ENCODE peak calls at places on chromosomes 6 and 20, in ten cellular contexts. I, Q, P, M, N, X, W, Y, B and E are unnamed samples.

GRCh38 chr6:144332177-144332576 is 47.0 kb downstream of the UTRN start:
- DNase-seq in I (no peak), Q (no peak), P (no peak), M (no peak), N (no peak), X (no peak), W (no peak), Y (no peak), B (no peak), E (no peak)

GRCh38 chr20:1332749-1333300 is 3.9 kb upstream of the SDCBP2 start:
- DNase-seq in I (no peak), Q (no peak), P (no peak), M (no peak), N (no peak), X (no peak), W (no peak), Y (no peak), B (no peak), E (no peak)

GRCh38 chr20:19992996-19993908 is 23.9 kb upstream of the NAA20 start:
- DNase-seq in I (peak; percentile 65), Q (peak; percentile 93), P (peak; percentile 89), M (peak; percentile 91), N (no peak), X (peak; percentile 91), W (no peak), Y (peak; percentile 94), B (no peak), E (peak; percentile 94)

GRCh38 chr6:36766649-36766945 is 69.0 kb downstream of the RAB44 start:
- DNase-seq in I (no peak), Q (no peak), P (no peak), M (no peak), N (no peak), X (no peak), W (no peak), Y (no peak), B (no peak), E (no peak)

GRCh38 chr6:158008894-158009891 is 27.5 kb downstream of the SYNJ2 start:
- DNase-seq in I (no peak), Q (peak; percentile 88), P (peak; percentile 89), M (peak; percentile 75), N (no peak), X (peak; percentile 90), W (peak; percentile 45), Y (peak; percentile 87), B (peak; percentile 60), E (peak; percentile 77)

GRCh38 chr6:108175592-108176279 is 9.9 kb downstream of the NR2E1 start:
- DNase-seq in I (no peak), Q (no peak), P (no peak), M (no peak), N (no peak), X (no peak), W (peak; percentile 21), Y (no peak), B (no peak), E (no peak)

GRCh38 chr6:48610846-48611245 is 499.8 kb upstream of the PTCHD4 start:
- DNase-seq in I (no peak), Q (no peak), P (peak; percentile 20), M (peak; percentile 18), N (no peak), X (peak; percentile 9), W (no peak), Y (no peak), B (no peak), E (no peak)

GRCh38 chr6:1494671-1495070 is 105.3 kb downstream of the FOXF2 start:
- DNase-seq in I (no peak), Q (no peak), P (no peak), M (no peak), N (no peak), X (no peak), W (no peak), Y (no peak), B (no peak), E (no peak)

GRCh38 chr6:113350521-113350920 is 506.6 kb upstream of the MARCKS start:
- DNase-seq in I (no peak), Q (no peak), P (peak; percentile 34), M (peak; percentile 40), N (no peak), X (peak; percentile 77), W (no peak), Y (peak; percentile 86), B (no peak), E (no peak)

GRCh38 chr6:45491048-45491447 is 113.3 kb upstream of the SUPT3H start:
- DNase-seq in I (no peak), Q (no peak), P (no peak), M (peak; percentile 68), N (no peak), X (no peak), W (no peak), Y (no peak), B (no peak), E (no peak)

GRCh38 chr20:5996765-5997164 is 46.3 kb downstream of the MCM8 start:
- DNase-seq in I (no peak), Q (no peak), P (no peak), M (no peak), N (no peak), X (no peak), W (peak; percentile 63), Y (no peak), B (no peak), E (no peak)

GRCh38 chr20:3209946-3210317 is 634 bp downstream of the ITPA start:
- DNase-seq in I (no peak), Q (no peak), P (peak; percentile 13), M (peak; percentile 18), N (no peak), X (peak; percentile 53), W (peak; percentile 16), Y (peak; percentile 24), B (no peak), E (peak; percentile 17)

GRCh38 chr20:58511364-58511763 is 3.8 kb downstream of the APCDD1L start:
- DNase-seq in I (peak; percentile 47), Q (no peak), P (peak; percentile 88), M (peak; percentile 83), N (no peak), X (peak; percentile 67), W (no peak), Y (peak; percentile 82), B (no peak), E (peak; percentile 53)

GRCh38 chr20:16806886-16807285 is 58.7 kb downstream of the OTOR start:
- DNase-seq in I (no peak), Q (no peak), P (no peak), M (peak; percentile 39), N (no peak), X (peak; percentile 6), W (no peak), Y (no peak), B (no peak), E (no peak)

DNA sequence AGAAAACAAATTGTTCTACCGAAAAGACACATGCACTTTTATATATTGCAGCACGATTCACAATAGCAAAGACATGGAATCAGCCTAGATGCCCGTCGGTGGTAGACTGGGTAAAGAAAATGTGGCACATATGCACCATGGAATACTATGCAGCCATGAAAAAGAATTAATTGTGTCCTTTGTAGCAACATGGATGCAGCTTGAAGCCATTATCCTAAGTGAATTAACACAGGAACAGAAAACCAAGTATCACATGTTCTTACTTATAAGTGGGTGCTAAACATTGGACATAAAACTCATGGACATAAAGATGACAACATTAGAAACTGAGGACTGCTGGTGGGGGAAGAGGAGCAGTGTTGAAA is 32.4 kb downstream of the RALGAPB start:
- DNase-seq in I (no peak), Q (no peak), P (no peak), M (no peak), N (no peak), X (no peak), W (no peak), Y (no peak), B (no peak), E (no peak)
- TF ChIP-seq CTCF in I (no peak), Q (no peak), P (no peak), M (no peak), N (no peak), X (no peak), W (no peak), Y (no peak), B (no peak), E (no peak)

DNA sequence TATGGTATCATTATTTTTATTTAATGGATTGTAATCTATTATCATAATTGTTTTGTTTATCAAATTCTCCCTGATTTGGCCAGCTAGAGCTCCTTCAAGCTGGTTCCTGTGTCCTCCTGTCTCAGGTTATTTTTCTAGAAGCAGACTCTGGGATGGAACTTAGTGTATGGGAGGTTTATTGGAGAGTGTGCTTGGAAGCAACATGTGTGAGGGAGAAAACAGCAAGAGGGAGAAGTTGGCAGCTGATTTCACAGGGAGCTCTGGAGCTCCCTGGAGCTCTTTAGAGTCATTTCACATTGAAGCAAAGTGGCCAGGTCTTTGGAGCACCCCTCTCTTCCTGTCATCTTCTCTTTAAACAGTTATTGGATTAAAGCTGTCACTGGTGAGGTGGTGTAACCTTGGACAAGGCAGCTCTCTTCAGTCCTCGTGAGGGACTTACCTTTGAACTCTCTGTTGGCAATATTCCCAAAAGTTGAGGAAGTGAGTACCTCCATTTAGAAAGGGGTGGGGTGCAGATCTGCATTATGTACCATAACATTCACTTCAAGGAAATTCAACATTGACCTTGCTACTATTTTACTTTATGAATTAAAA is 103.6 kb downstream of the PHF3 start:
- DNase-seq in I (no peak), Q (no peak), P (no peak), M (no peak), N (no peak), X (no peak), W (no peak), Y (no peak), B (no peak), E (no peak)
- TF ChIP-seq CTCF in I (no peak), Q (no peak), P (no peak), M (no peak), N (no peak), X (no peak), W (no peak), Y (no peak), B (no peak), E (no peak)

DNA sequence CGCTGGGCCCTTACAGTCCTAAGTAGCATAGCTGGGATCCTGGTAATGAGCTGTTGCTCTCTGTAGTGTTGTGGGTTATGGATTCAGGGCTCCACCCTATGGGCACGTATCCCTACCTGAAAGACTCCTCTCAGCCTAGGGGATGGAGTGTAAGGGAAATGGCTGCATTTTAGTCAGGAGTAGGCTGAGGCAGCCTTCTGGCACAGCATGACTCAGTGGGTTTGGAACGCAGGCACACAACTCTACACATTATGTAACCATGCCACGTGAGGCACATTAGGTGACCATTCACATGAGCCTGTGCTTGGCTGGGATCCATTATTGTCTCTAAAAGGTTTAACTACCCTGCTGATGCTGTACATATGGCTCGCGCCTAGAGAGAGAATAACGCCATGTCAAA is 27.8 kb downstream of the HDDC2 start:
- DNase-seq in I (no peak), Q (peak; percentile 21), P (peak; percentile 53), M (peak; percentile 24), N (peak; percentile 40), X (peak; percentile 36), W (no peak), Y (no peak), B (no peak), E (no peak)
- TF ChIP-seq CTCF in I (no peak), Q (no peak), P (no peak), M (no peak), N (peak; percentile 3), X (no peak), W (no peak), Y (no peak), B (no peak), E (no peak)

DNA sequence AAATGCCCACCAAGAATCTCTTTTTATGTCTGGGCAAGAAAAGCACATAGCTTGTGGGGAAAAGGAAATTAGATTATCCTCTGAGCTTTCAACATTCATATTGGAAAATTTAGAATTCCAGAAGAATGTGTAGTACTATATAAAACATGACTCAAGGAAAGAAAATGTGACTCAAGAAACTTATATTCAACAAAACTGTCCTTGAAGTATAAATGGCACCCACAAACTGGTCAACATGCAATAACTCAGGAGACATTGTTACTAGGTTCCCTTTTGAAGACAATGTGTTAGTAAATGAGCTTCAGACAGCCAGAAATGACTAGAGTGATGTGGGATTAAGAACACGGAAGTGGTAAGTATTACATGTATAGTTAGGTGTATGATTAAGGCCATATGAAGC is 26.1 kb upstream of the TINAG start:
- DNase-seq in I (peak; percentile 50), Q (peak; percentile 99), P (peak; percentile 20), M (peak; percentile 89), N (no peak), X (peak; percentile 92), W (no peak), Y (peak; percentile 97), B (no peak), E (peak; percentile 92)
- TF ChIP-seq CTCF in I (no peak), Q (no peak), P (no peak), M (no peak), N (no peak), X (no peak), W (no peak), Y (no peak), B (no peak), E (no peak)